ENCODE peak calls at places on chromosome 3, in five cellular contexts. One of them, this sample, is unnamed. For H3K36me3, the result is how much of the 10 kb centered on the place peaks cover.

GRCh38 chr3:142213298-142213697 is 12.1 kb downstream of the GK5 start:
- DNase-seq in hepatocyte: peak
- DNase-seq in neuronal stem cell: no peak
- DNase-seq in esophagus muscularis mucosa: no peak
- DNase-seq in GM23248: peak
- DNase-seq in this sample: no peak

GRCh38 chr3:108319428-108320053 is 23.2 kb downstream of the HHLA2 start:
- DNase-seq in hepatocyte: no peak
- DNase-seq in neuronal stem cell: no peak
- DNase-seq in esophagus muscularis mucosa: no peak
- DNase-seq in GM23248: no peak
- DNase-seq in this sample: no peak

GRCh38 chr3:53169832-53170324 is 8.9 kb downstream of the PRKCD start:
- DNase-seq in hepatocyte: no peak
- DNase-seq in neuronal stem cell: no peak
- DNase-seq in esophagus muscularis mucosa: no peak
- DNase-seq in GM23248: no peak
- DNase-seq in this sample: no peak

GRCh38 chr3:14231998-14232501 is 53.4 kb downstream of the LSM3 start:
- DNase-seq in hepatocyte: no peak
- DNase-seq in neuronal stem cell: no peak
- DNase-seq in esophagus muscularis mucosa: no peak
- DNase-seq in GM23248: peak
- DNase-seq in this sample: no peak

GRCh38 chr3:128488995-128489859 is 3.8 kb downstream of the GATA2 start:
- DNase-seq in hepatocyte: peak
- DNase-seq in neuronal stem cell: no peak
- DNase-seq in esophagus muscularis mucosa: no peak
- DNase-seq in GM23248: peak
- DNase-seq in this sample: no peak

GRCh38 chr3:52468336-52468735 is 12.9 kb downstream of the NISCH start:
- DNase-seq in hepatocyte: no peak
- DNase-seq in neuronal stem cell: no peak
- DNase-seq in esophagus muscularis mucosa: no peak
- DNase-seq in GM23248: peak
- DNase-seq in this sample: peak

GRCh38 chr3:66393486-66394260 is 107.1 kb downstream of the LRIG1 start:
- DNase-seq in hepatocyte: no peak
- DNase-seq in neuronal stem cell: no peak
- DNase-seq in esophagus muscularis mucosa: no peak
- DNase-seq in GM23248: peak
- DNase-seq in this sample: no peak

GRCh38 chr3:14725564-14726420 is 50.9 kb downstream of the C3orf20 start:
- DNase-seq in hepatocyte: peak
- DNase-seq in neuronal stem cell: no peak
- DNase-seq in esophagus muscularis mucosa: no peak
- DNase-seq in GM23248: peak
- DNase-seq in this sample: peak

GRCh38 chr3:122857019-122857418 is 62.1 kb downstream of the SLC49A4 start:
- DNase-seq in hepatocyte: no peak
- DNase-seq in neuronal stem cell: no peak
- DNase-seq in esophagus muscularis mucosa: no peak
- DNase-seq in GM23248: peak
- DNase-seq in this sample: no peak

GRCh38 chr3:113697192-113698090 is 999 bp upstream of the USF3 start:
- DNase-seq in hepatocyte: peak
- DNase-seq in neuronal stem cell: no peak
- DNase-seq in esophagus muscularis mucosa: no peak
- DNase-seq in GM23248: peak
- DNase-seq in this sample: peak

GRCh38 chr3:123732447-123732846 is 147.6 kb upstream of the HACD2 start:
- DNase-seq in hepatocyte: peak
- DNase-seq in neuronal stem cell: no peak
- DNase-seq in esophagus muscularis mucosa: no peak
- DNase-seq in GM23248: peak
- DNase-seq in this sample: no peak

GRCh38 chr3:73925045-73925444 is 300.3 kb upstream of the PDZRN3 start:
- DNase-seq in hepatocyte: no peak
- DNase-seq in neuronal stem cell: no peak
- DNase-seq in esophagus muscularis mucosa: no peak
- DNase-seq in GM23248: peak
- DNase-seq in this sample: no peak

GRCh38 chr3:113185436-113185835 is 25.9 kb upstream of the BOC start:
- DNase-seq in hepatocyte: no peak
- DNase-seq in neuronal stem cell: no peak
- DNase-seq in esophagus muscularis mucosa: peak
- DNase-seq in GM23248: peak
- DNase-seq in this sample: no peak

GRCh38 chr3:187077085-187077484 is 62.2 kb downstream of the RPL39L start:
- DNase-seq in hepatocyte: no peak
- DNase-seq in neuronal stem cell: no peak
- DNase-seq in esophagus muscularis mucosa: no peak
- DNase-seq in GM23248: no peak
- DNase-seq in this sample: no peak
- H3K36me3 ChIP-seq in hepatocyte: under half
- H3K36me3 ChIP-seq in neuronal stem cell: under half
- H3K36me3 ChIP-seq in esophagus muscularis mucosa: under half
- H3K36me3 ChIP-seq in GM23248: under half
- H3K36me3 ChIP-seq in this sample: under half

GRCh38 chr3:197956626-197956988 is 3.4 kb upstream of the LMLN start:
- DNase-seq in hepatocyte: no peak
- DNase-seq in neuronal stem cell: no peak
- DNase-seq in esophagus muscularis mucosa: no peak
- DNase-seq in GM23248: no peak
- DNase-seq in this sample: no peak
- H3K27ac ChIP-seq in hepatocyte: peak
- H3K27ac ChIP-seq in neuronal stem cell: no peak
- H3K27ac ChIP-seq in esophagus muscularis mucosa: no peak
- H3K27ac ChIP-seq in GM23248: peak
- H3K27ac ChIP-seq in this sample: no peak

GRCh38 chr3:183794452-183794851 is 30.9 kb downstream of the MAP6D1 start:
- DNase-seq in hepatocyte: no peak
- DNase-seq in neuronal stem cell: no peak
- DNase-seq in esophagus muscularis mucosa: no peak
- DNase-seq in GM23248: no peak
- DNase-seq in this sample: no peak

DNA sequence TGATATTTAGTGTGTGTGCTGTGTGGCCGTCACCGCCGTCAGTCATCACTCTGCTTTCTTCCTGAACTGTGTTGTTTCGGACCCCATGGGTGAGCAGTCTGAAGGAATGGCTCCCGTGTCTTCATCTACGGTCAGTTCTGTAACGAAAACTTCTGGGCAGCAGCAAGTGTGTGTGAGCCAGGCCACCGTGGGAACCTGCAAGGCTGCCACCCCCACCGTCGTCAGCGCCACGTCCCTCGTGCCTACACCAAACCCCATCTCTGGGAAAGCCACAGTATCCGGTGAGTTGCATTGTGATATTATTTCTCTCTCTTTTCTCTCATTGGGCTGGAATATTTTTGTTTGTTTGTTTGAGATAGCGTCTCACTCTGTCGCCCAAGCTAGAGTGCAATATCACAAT is 34.7 kb downstream of the MAP6D1 start:
- DNase-seq in hepatocyte: no peak
- DNase-seq in neuronal stem cell: no peak
- DNase-seq in esophagus muscularis mucosa: no peak
- DNase-seq in GM23248: no peak
- DNase-seq in this sample: no peak
- H3K36me3 ChIP-seq in hepatocyte: under half
- H3K36me3 ChIP-seq in neuronal stem cell: under half
- H3K36me3 ChIP-seq in esophagus muscularis mucosa: half or more
- H3K36me3 ChIP-seq in GM23248: half or more
- H3K36me3 ChIP-seq in this sample: under half

DNA sequence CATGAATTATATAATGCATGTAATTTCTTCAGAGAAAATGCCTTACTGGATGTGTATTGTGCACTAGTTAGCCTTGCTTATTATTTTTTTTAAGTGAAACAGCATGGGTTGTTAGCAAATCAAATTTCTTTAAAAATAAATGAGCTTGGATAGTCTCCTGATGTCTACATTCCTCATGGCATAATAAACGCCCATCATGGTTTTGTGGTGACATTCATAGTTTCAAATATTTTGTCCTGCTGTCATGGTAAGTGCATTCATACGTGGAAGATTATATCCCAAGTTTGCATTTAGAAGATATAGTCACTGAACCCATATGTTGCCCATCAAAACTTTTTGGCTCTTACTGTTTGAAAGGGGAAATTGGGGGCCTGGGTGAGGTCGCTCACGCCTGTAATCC is 130.7 kb downstream of the ALCAM start:
- DNase-seq in hepatocyte: no peak
- DNase-seq in neuronal stem cell: no peak
- DNase-seq in esophagus muscularis mucosa: no peak
- DNase-seq in GM23248: no peak
- DNase-seq in this sample: no peak
- H3K27ac ChIP-seq in hepatocyte: no peak
- H3K27ac ChIP-seq in neuronal stem cell: no peak
- H3K27ac ChIP-seq in esophagus muscularis mucosa: no peak
- H3K27ac ChIP-seq in GM23248: no peak
- H3K27ac ChIP-seq in this sample: no peak

GRCh38 chr3:125498630-125499029 is 21.4 kb downstream of the SNX4 start:
- DNase-seq in hepatocyte: no peak
- DNase-seq in neuronal stem cell: no peak
- DNase-seq in esophagus muscularis mucosa: no peak
- DNase-seq in GM23248: no peak
- DNase-seq in this sample: no peak
- H3K36me3 ChIP-seq in hepatocyte: under half
- H3K36me3 ChIP-seq in neuronal stem cell: under half
- H3K36me3 ChIP-seq in esophagus muscularis mucosa: half or more
- H3K36me3 ChIP-seq in GM23248: half or more
- H3K36me3 ChIP-seq in this sample: under half

GRCh38 chr3:135853981-135854380 is 111.5 kb upstream of the PPP2R3A start:
- DNase-seq in hepatocyte: no peak
- DNase-seq in neuronal stem cell: no peak
- DNase-seq in esophagus muscularis mucosa: no peak
- DNase-seq in GM23248: peak
- DNase-seq in this sample: no peak
- H3K27ac ChIP-seq in hepatocyte: no peak
- H3K27ac ChIP-seq in neuronal stem cell: no peak
- H3K27ac ChIP-seq in esophagus muscularis mucosa: no peak
- H3K27ac ChIP-seq in GM23248: no peak
- H3K27ac ChIP-seq in this sample: no peak

GRCh38 chr3:47404420-47404819 is 23.6 kb downstream of the PTPN23 start:
- DNase-seq in hepatocyte: no peak
- DNase-seq in neuronal stem cell: no peak
- DNase-seq in esophagus muscularis mucosa: no peak
- DNase-seq in GM23248: no peak
- DNase-seq in this sample: no peak
- H3K36me3 ChIP-seq in hepatocyte: under half
- H3K36me3 ChIP-seq in neuronal stem cell: under half
- H3K36me3 ChIP-seq in esophagus muscularis mucosa: half or more
- H3K36me3 ChIP-seq in GM23248: under half
- H3K36me3 ChIP-seq in this sample: under half